ENCODE peak calls at places on chromosomes 13 and 19, in eight cellular contexts. N, P, G, D, I, S, F and Q are unnamed samples.
A peak's percentile ranks its signal among the peaks of the same experiment; 100 is the strongest.

GRCh38 chr13:60619461-60619860 is 222.4 kb downstream of the TDRD3 start:
- DNase-seq in D (no peak), N (no peak), I (no peak), G (no peak), S (no peak), P (no peak), F (no peak), Q (no peak)

GRCh38 chr13:114063545-114064515 is 68.6 kb downstream of the RASA3 start:
- DNase-seq in D (no peak), G (no peak), S (peak; percentile 43), F (peak; percentile 56), N (no peak), P (no peak), I (peak; percentile 75), Q (peak; percentile 26)

GRCh38 chr19:45528149-45528743 is 21.0 kb downstream of the VASP start:
- DNase-seq in G (no peak), I (peak; percentile 58), N (peak; percentile 66), F (peak; percentile 76), S (no peak), P (no peak), D (no peak), Q (no peak)

GRCh38 chr13:53920916-53921315 is 892.3 kb downstream of the OLFM4 start:
- DNase-seq in F (no peak), I (no peak), P (no peak), D (no peak), G (no peak), S (no peak), N (no peak), Q (no peak)

GRCh38 chr19:3687774-3688706 is 12.2 kb downstream of the PIP5K1C start:
- DNase-seq in G (peak; percentile 65), P (peak; percentile 20), I (no peak), S (no peak), F (no peak), N (no peak), D (no peak), Q (no peak)

GRCh38 chr19:2394669-2395292 is 32.6 kb downstream of the TIMM13 start:
- DNase-seq in N (no peak), P (no peak), D (no peak), S (no peak), I (no peak), F (no peak), G (peak; percentile 71), Q (no peak)

GRCh38 chr19:41734585-41734984 is 20.7 kb upstream of the CEACAM6 start:
- DNase-seq in D (no peak), I (no peak), G (peak; percentile 74), P (no peak), F (no peak), N (no peak), S (no peak), Q (no peak)

GRCh38 chr13:98450495-98451167 is 126.3 kb downstream of the STK24 start:
- DNase-seq in S (peak; percentile 73), P (no peak), N (no peak), I (no peak), F (no peak), D (no peak), G (no peak), Q (peak; percentile 73)

GRCh38 chr13:30829145-30829544 is 76.9 kb upstream of the MEDAG start:
- DNase-seq in N (no peak), I (peak; percentile 94), S (no peak), F (peak; percentile 92), P (no peak), G (no peak), D (no peak), Q (no peak)

GRCh38 chr19:8367327-8368001 is 3.5 kb downstream of the ANGPTL4 start:
- DNase-seq in P (no peak), F (peak; percentile 100), D (no peak), G (peak; percentile 85), S (peak; percentile 80), I (peak; percentile 98), N (peak; percentile 61), Q (peak; percentile 84)

GRCh38 chr19:10769533-10770491 is 51.9 kb downstream of the DNM2 start:
- DNase-seq in P (no peak), S (peak; percentile 91), D (no peak), F (peak; percentile 29), G (no peak), I (peak; percentile 42), N (no peak), Q (peak; percentile 84)

GRCh38 chr13:58946274-58946673 is 1217.5 kb downstream of the DIAPH3 start:
- DNase-seq in S (no peak), N (no peak), I (no peak), F (no peak), D (no peak), G (no peak), P (no peak), Q (no peak)

GRCh38 chr13:48518083-48518482 is 14.8 kb downstream of the RCBTB2 start:
- DNase-seq in F (no peak), N (no peak), G (no peak), S (no peak), I (no peak), P (no peak), D (no peak), Q (no peak)

GRCh38 chr13:50417597-50417996 is 402.4 kb downstream of the KCNRG start:
- DNase-seq in N (no peak), F (peak; percentile 53), D (no peak), I (no peak), S (no peak), P (no peak), G (no peak), Q (no peak)

GRCh38 chr13:49858183-49858856 is 65.8 kb upstream of the KPNA3 start:
- DNase-seq in I (peak; percentile 99), G (no peak), S (no peak), N (no peak), F (peak; percentile 84), P (no peak), D (no peak), Q (no peak)

GRCh38 chr13:82758056-82758455 is 1124.2 kb downstream of the SLITRK1 start:
- DNase-seq in I (peak; percentile 46), P (no peak), S (peak; percentile 12), G (no peak), F (peak; percentile 4), D (no peak), N (peak; percentile 73), Q (no peak)

GRCh38 chr13:21076265-21076653 is 14.9 kb upstream of the LATS2 start:
- DNase-seq in D (no peak), I (no peak), S (no peak), G (no peak), F (no peak), N (no peak), P (no peak), Q (no peak)

GRCh38 chr13:60583911-60584753 is 187.1 kb downstream of the TDRD3 start:
- DNase-seq in N (no peak), G (no peak), F (peak; percentile 86), P (no peak), D (no peak), S (no peak), I (peak; percentile 64), Q (no peak)

GRCh38 chr19:49758292-49758691 is 4.8 kb downstream of the TSKS start:
- DNase-seq in S (no peak), I (peak; percentile 91), F (no peak), G (no peak), N (no peak), D (no peak), P (no peak), Q (no peak)

GRCh38 chr19:54162241-54162805 is 2.8 kb upstream of the LENG1 start:
- DNase-seq in P (peak; percentile 73), G (peak; percentile 96), N (peak; percentile 93), D (peak; percentile 71), F (peak; percentile 89), S (peak; percentile 57), I (peak; percentile 59), Q (peak; percentile 18)

GRCh38 chr19:37303591-37304171 is 67.2 kb upstream of the ZNF527 start:
- DNase-seq in F (no peak), G (no peak), D (no peak), P (no peak), N (no peak), I (no peak), S (no peak), Q (no peak)

GRCh38 chr13:74931698-74932433 is 550.1 kb downstream of the TBC1D4 start:
- DNase-seq in P (no peak), N (peak; percentile 59), D (no peak), I (no peak), S (no peak), F (no peak), G (no peak), Q (no peak)

GRCh38 chr19:5345895-5346386 is 5.3 kb upstream of the PTPRS start:
- DNase-seq in N (no peak), I (peak; percentile 69), D (no peak), P (no peak), F (peak; percentile 85), S (no peak), G (no peak), Q (no peak)

GRCh38 chr19:53055117-53055516 is 10.6 kb downstream of the ERVV-2 start:
- DNase-seq in P (no peak), G (no peak), S (no peak), I (peak; percentile 3), F (no peak), D (no peak), N (no peak), Q (no peak)

GRCh38 chr13:73938375-73939070 is 195.7 kb downstream of the KLF12 start:
- DNase-seq in D (no peak), S (no peak), N (no peak), I (peak; percentile 95), F (peak; percentile 69), G (no peak), P (no peak), Q (no peak)

GRCh38 chr19:45798995-45799517 is 6.4 kb upstream of the DMWD start:
- DNase-seq in G (peak; percentile 63), P (peak; percentile 47), N (peak; percentile 79), S (no peak), F (peak; percentile 77), D (peak; percentile 45), I (peak; percentile 84), Q (peak; percentile 60)

GRCh38 chr13:72652681-72653080 is 74.7 kb downstream of the MZT1 start:
- DNase-seq in P (no peak), G (no peak), S (no peak), I (peak; percentile 42), D (no peak), F (no peak), N (no peak), Q (no peak)

GRCh38 chr13:110649551-110649950 is 34.2 kb downstream of the NAXD start:
- DNase-seq in N (no peak), S (no peak), I (no peak), P (no peak), D (no peak), G (no peak), F (no peak), Q (no peak)

GRCh38 chr19:9354651-9355050 is 8.2 kb upstream of the ZNF177 start:
- DNase-seq in G (no peak), I (no peak), S (no peak), D (no peak), F (no peak), N (no peak), P (no peak), Q (no peak)

GRCh38 chr19:663682-664117 is 686 bp upstream of the RNF126 start:
- DNase-seq in S (no peak), N (no peak), P (no peak), D (no peak), F (no peak), G (no peak), I (no peak), Q (no peak)

GRCh38 chr13:38582133-38582532 is 104.7 kb upstream of the FREM2 start:
- DNase-seq in G (no peak), F (peak; percentile 61), D (no peak), N (peak; percentile 85), I (peak; percentile 52), P (peak; percentile 1), S (peak; percentile 66), Q (peak; percentile 76)

GRCh38 chr19:4962085-4962619 is 6.8 kb upstream of the KDM4B start:
- DNase-seq in G (no peak), N (no peak), P (no peak), I (no peak), F (no peak), S (no peak), D (no peak), Q (no peak)

GRCh38 chr19:48508729-48509310 is 2.8 kb downstream of the LMTK3 start:
- DNase-seq in I (no peak), G (no peak), D (no peak), F (no peak), P (no peak), S (no peak), N (no peak), Q (no peak)

GRCh38 chr13:37995052-37995451 is 125.5 kb upstream of the TRPC4 start:
- DNase-seq in F (peak; percentile 1), G (no peak), I (peak; percentile 4), S (no peak), N (no peak), D (no peak), P (no peak), Q (no peak)